ENCODE peak calls at places on chromosomes 3 and 15, in four cellular contexts. One of them, this sample, is unnamed.

GRCh38 chr3:133843634-133844033 is 38.0 kb downstream of the SRPRB start:
- DNase-seq in left ventricle myocardium inferior: no peak
- DNase-seq in KG1: no peak
- DNase-seq in heart right ventricle: peak
- DNase-seq in this sample: no peak

GRCh38 chr15:29611057-29611456 is 211.2 kb downstream of the TJP1 start:
- DNase-seq in KG1: no peak
- DNase-seq in left ventricle myocardium inferior: no peak
- DNase-seq in heart right ventricle: no peak
- DNase-seq in this sample: no peak

GRCh38 chr3:124126446-124127017 is 134.6 kb upstream of the ROPN1 start:
- DNase-seq in KG1: no peak
- DNase-seq in left ventricle myocardium inferior: no peak
- DNase-seq in heart right ventricle: no peak
- DNase-seq in this sample: no peak

GRCh38 chr3:162769559-162769958 is 1273.0 kb downstream of the OTOL1 start:
- DNase-seq in left ventricle myocardium inferior: no peak
- DNase-seq in heart right ventricle: no peak
- DNase-seq in KG1: no peak
- DNase-seq in this sample: no peak

GRCh38 chr15:64130159-64130558 is 21.4 kb upstream of the SNX22 start:
- DNase-seq in KG1: no peak
- DNase-seq in left ventricle myocardium inferior: no peak
- DNase-seq in heart right ventricle: no peak
- DNase-seq in this sample: no peak

GRCh38 chr3:4978966-4979400 is 254 bp upstream of the BHLHE40 start:
- DNase-seq in left ventricle myocardium inferior: peak
- DNase-seq in KG1: peak
- DNase-seq in heart right ventricle: peak
- DNase-seq in this sample: peak

GRCh38 chr3:55491296-55491816 is 4.2 kb upstream of the WNT5A start:
- DNase-seq in heart right ventricle: no peak
- DNase-seq in left ventricle myocardium inferior: no peak
- DNase-seq in KG1: no peak
- DNase-seq in this sample: no peak

GRCh38 chr3:65723011-65723410 is 315.7 kb downstream of the MAGI1 start:
- DNase-seq in left ventricle myocardium inferior: no peak
- DNase-seq in heart right ventricle: no peak
- DNase-seq in KG1: no peak
- DNase-seq in this sample: no peak

GRCh38 chr15:89322822-89323221 is 11.8 kb downstream of the POLG start:
- DNase-seq in KG1: no peak
- DNase-seq in heart right ventricle: no peak
- DNase-seq in left ventricle myocardium inferior: no peak
- DNase-seq in this sample: no peak

GRCh38 chr3:125589743-125590142 is 5.6 kb downstream of the OSBPL11 start:
- DNase-seq in left ventricle myocardium inferior: no peak
- DNase-seq in KG1: no peak
- DNase-seq in heart right ventricle: no peak
- DNase-seq in this sample: no peak

GRCh38 chr15:95371664-95372063 is 958.8 kb upstream of the NR2F2 start:
- DNase-seq in heart right ventricle: no peak
- DNase-seq in left ventricle myocardium inferior: no peak
- DNase-seq in KG1: no peak
- DNase-seq in this sample: no peak

GRCh38 chr3:24472358-24472757 is 22.3 kb downstream of the THRB start:
- DNase-seq in left ventricle myocardium inferior: no peak
- DNase-seq in KG1: no peak
- DNase-seq in heart right ventricle: no peak
- DNase-seq in this sample: no peak

GRCh38 chr3:123412811-123413588 is 35.9 kb downstream of the ADCY5 start:
- DNase-seq in heart right ventricle: peak
- DNase-seq in KG1: no peak
- DNase-seq in left ventricle myocardium inferior: peak
- DNase-seq in this sample: no peak

GRCh38 chr3:757711-758110 is 335.1 kb upstream of the CNTN6 start:
- DNase-seq in heart right ventricle: no peak
- DNase-seq in left ventricle myocardium inferior: no peak
- DNase-seq in KG1: no peak
- DNase-seq in this sample: no peak

GRCh38 chr3:13715167-13715954 is 164.5 kb downstream of the WNT7A start:
- DNase-seq in left ventricle myocardium inferior: no peak
- DNase-seq in KG1: no peak
- DNase-seq in heart right ventricle: peak
- DNase-seq in this sample: peak

GRCh38 chr15:39631357-39631756 is 50.5 kb downstream of the THBS1 start:
- DNase-seq in left ventricle myocardium inferior: no peak
- DNase-seq in heart right ventricle: no peak
- DNase-seq in KG1: no peak
- DNase-seq in this sample: no peak

GRCh38 chr3:187801152-187801551 is 55.9 kb upstream of the BCL6 start:
- DNase-seq in left ventricle myocardium inferior: no peak
- DNase-seq in KG1: no peak
- DNase-seq in heart right ventricle: no peak
- DNase-seq in this sample: no peak

GRCh38 chr3:182716114-182716688 is 77.1 kb upstream of the ATP11B start:
- DNase-seq in heart right ventricle: no peak
- DNase-seq in left ventricle myocardium inferior: no peak
- DNase-seq in KG1: no peak
- DNase-seq in this sample: no peak

GRCh38 chr3:189195302-189195701 is 23.5 kb downstream of the TPRG1 start:
- DNase-seq in KG1: no peak
- DNase-seq in heart right ventricle: no peak
- DNase-seq in left ventricle myocardium inferior: no peak
- DNase-seq in this sample: no peak

GRCh38 chr3:155572085-155572484 is 172.8 kb downstream of the PLCH1 start:
- DNase-seq in heart right ventricle: no peak
- DNase-seq in KG1: no peak
- DNase-seq in left ventricle myocardium inferior: no peak
- DNase-seq in this sample: no peak

GRCh38 chr3:52695798-52696649 is 9.6 kb downstream of the GLT8D1 start:
- DNase-seq in left ventricle myocardium inferior: no peak
- DNase-seq in heart right ventricle: no peak
- DNase-seq in KG1: no peak
- DNase-seq in this sample: no peak

GRCh38 chr15:25137013-25137412 is 182.2 kb downstream of the SNRPN start:
- DNase-seq in heart right ventricle: no peak
- DNase-seq in left ventricle myocardium inferior: no peak
- DNase-seq in KG1: no peak
- DNase-seq in this sample: no peak

GRCh38 chr3:42655980-42656679 is 2.6 kb downstream of the ZBTB47 start:
- DNase-seq in left ventricle myocardium inferior: no peak
- DNase-seq in heart right ventricle: no peak
- DNase-seq in KG1: no peak
- DNase-seq in this sample: no peak

GRCh38 chr3:177792363-177793030 is 595.2 kb upstream of the TBL1XR1 start:
- DNase-seq in left ventricle myocardium inferior: no peak
- DNase-seq in heart right ventricle: no peak
- DNase-seq in KG1: no peak
- DNase-seq in this sample: no peak

GRCh38 chr3:180036092-180036677 is 552 bp downstream of the PEX5L start:
- DNase-seq in KG1: no peak
- DNase-seq in heart right ventricle: no peak
- DNase-seq in left ventricle myocardium inferior: no peak
- DNase-seq in this sample: no peak

GRCh38 chr3:176939022-176939817 is 258.1 kb downstream of the TBL1XR1 start:
- DNase-seq in KG1: peak
- DNase-seq in heart right ventricle: peak
- DNase-seq in left ventricle myocardium inferior: no peak
- DNase-seq in this sample: peak

GRCh38 chr3:53328750-53329149 is 18.6 kb downstream of the DCP1A start:
- DNase-seq in heart right ventricle: no peak
- DNase-seq in left ventricle myocardium inferior: no peak
- DNase-seq in KG1: no peak
- DNase-seq in this sample: no peak

GRCh38 chr3:193040836-193041672 is 123.4 kb upstream of the MB21D2 start:
- DNase-seq in left ventricle myocardium inferior: no peak
- DNase-seq in heart right ventricle: peak
- DNase-seq in KG1: no peak
- DNase-seq in this sample: no peak

GRCh38 chr15:100863406-100864198 is 16.0 kb upstream of the ALDH1A3 start:
- DNase-seq in left ventricle myocardium inferior: peak
- DNase-seq in KG1: no peak
- DNase-seq in heart right ventricle: peak
- DNase-seq in this sample: no peak

GRCh38 chr15:78968114-78968513 is 23.3 kb upstream of the CTSH start:
- DNase-seq in left ventricle myocardium inferior: no peak
- DNase-seq in KG1: no peak
- DNase-seq in heart right ventricle: no peak
- DNase-seq in this sample: no peak

GRCh38 chr3:182122779-182123178 is 411.1 kb downstream of the SOX2 start:
- DNase-seq in left ventricle myocardium inferior: no peak
- DNase-seq in KG1: no peak
- DNase-seq in heart right ventricle: no peak
- DNase-seq in this sample: no peak

GRCh38 chr3:178343433-178344038 is 192.7 kb upstream of the KCNMB2 start:
- DNase-seq in heart right ventricle: no peak
- DNase-seq in KG1: no peak
- DNase-seq in left ventricle myocardium inferior: no peak
- DNase-seq in this sample: no peak

This sample was measured in left lobe of liver.